ENCODE peak calls at places on chromosome 7, in six cellular contexts. W, P, M, L, A and E are unnamed samples.

GRCh38 chr7:155979994-155980393 is 167.7 kb upstream of the SHH start:
- DNase-seq in A (no peak), M (no peak), L (no peak), W (no peak), P (no peak), E (no peak)

GRCh38 chr7:95737828-95738505 is 34.4 kb upstream of the DYNC1I1 start:
- DNase-seq in W (no peak), A (no peak), P (no peak), M (no peak), L (no peak), E (peak)

GRCh38 chr7:28045592-28045991 is 135.0 kb downstream of the JAZF1 start:
- DNase-seq in M (no peak), L (no peak), W (no peak), P (no peak), A (no peak), E (no peak)

GRCh38 chr7:91083855-91084644 is 180.2 kb upstream of the FZD1 start:
- DNase-seq in P (no peak), A (no peak), W (no peak), M (no peak), L (no peak), E (peak)

GRCh38 chr7:42915356-42915755 is 3.5 kb upstream of the C7orf25 start:
- DNase-seq in M (no peak), L (no peak), A (no peak), P (no peak), W (no peak), E (peak)

GRCh38 chr7:19011212-19011611 is 106.2 kb downstream of the TWIST1 start:
- DNase-seq in P (no peak), A (no peak), M (no peak), L (no peak), W (no peak), E (peak)

GRCh38 chr7:820341-820740 is 11.9 kb upstream of the SUN1 start:
- DNase-seq in W (no peak), A (no peak), P (no peak), M (no peak), L (no peak), E (no peak)

GRCh38 chr7:727806-728460 is 852 bp upstream of the PRKAR1B start:
- DNase-seq in W (no peak), A (no peak), P (no peak), M (no peak), L (no peak), E (no peak)

GRCh38 chr7:29416906-29417305 is 146.7 kb upstream of the PRR15 start:
- DNase-seq in W (no peak), M (no peak), P (no peak), L (no peak), A (no peak), E (no peak)

GRCh38 chr7:75946207-75946855 is 31.4 kb downstream of the POR start:
- DNase-seq in P (no peak), L (no peak), A (no peak), W (no peak), M (no peak), E (peak)

GRCh38 chr7:94015538-94015937 is 11.4 kb upstream of the BET1 start:
- DNase-seq in P (no peak), M (no peak), A (no peak), W (no peak), L (no peak), E (no peak)

GRCh38 chr7:158316466-158317031 is 271.1 kb downstream of the PTPRN2 start:
- DNase-seq in L (no peak), W (no peak), P (no peak), M (no peak), A (no peak), E (no peak)

GRCh38 chr7:158582089-158582456 is 5.5 kb downstream of the PTPRN2 start:
- DNase-seq in M (no peak), L (no peak), A (no peak), P (no peak), W (no peak), E (no peak)

GRCh38 chr7:44145419-44145968 is 4.4 kb upstream of the MYL7 start:
- DNase-seq in P (no peak), L (no peak), A (peak), M (peak), W (no peak), E (no peak)

GRCh38 chr7:76047305-76047810 is 442 bp downstream of the STYXL1 start:
- DNase-seq in A (peak), L (no peak), W (no peak), M (no peak), P (peak), E (no peak)

GRCh38 chr7:108049962-108050361 is 47.0 kb upstream of the LAMB1 start:
- DNase-seq in P (no peak), A (no peak), W (no peak), M (no peak), L (no peak), E (no peak)

GRCh38 chr7:38756521-38756920 is 125.3 kb upstream of the AMPH start:
- DNase-seq in P (no peak), L (no peak), A (no peak), W (no peak), M (no peak), E (peak)

GRCh38 chr7:11473807-11474424 is 358.1 kb downstream of the THSD7A start:
- DNase-seq in M (no peak), P (no peak), L (no peak), W (no peak), A (no peak), E (no peak)

GRCh38 chr7:114825423-114825951 is 96.4 kb upstream of the MDFIC start:
- DNase-seq in A (peak), W (no peak), L (no peak), M (no peak), P (no peak), E (no peak)

GRCh38 chr7:94127026-94127425 is 122.9 kb upstream of the BET1 start:
- DNase-seq in A (no peak), W (no peak), L (no peak), P (no peak), M (no peak), E (no peak)

GRCh38 chr7:2716488-2716887 is 28.5 kb downstream of the AMZ1 start:
- DNase-seq in P (no peak), L (no peak), W (no peak), M (no peak), A (no peak), E (no peak)

GRCh38 chr7:80934286-80934685 is 15.4 kb upstream of the SEMA3C start:
- DNase-seq in W (no peak), A (no peak), P (no peak), L (no peak), M (no peak), E (no peak)

GRCh38 chr7:1812693-1813393 is 142.8 kb downstream of the ELFN1 start:
- DNase-seq in W (no peak), A (peak), M (no peak), P (no peak), L (no peak), E (no peak)

GRCh38 chr7:112854169-112854568 is 64.0 kb upstream of the TMEM168 start:
- DNase-seq in A (no peak), M (no peak), W (no peak), L (no peak), P (no peak), E (no peak)

GRCh38 chr7:47763063-47763974 is 181.4 kb upstream of the TNS3 start:
- DNase-seq in L (peak), A (peak), M (no peak), P (no peak), W (peak), E (peak)

GRCh38 chr7:156889089-156889488 is 3.9 kb downstream of the LMBR1 start:
- DNase-seq in A (no peak), W (no peak), P (no peak), L (no peak), M (no peak), E (no peak)

GRCh38 chr7:484365-485101 is 35.1 kb downstream of the PDGFA start:
- DNase-seq in M (no peak), A (peak), W (no peak), P (no peak), L (no peak), E (no peak)

GRCh38 chr7:70383947-70384475 is 747.9 kb upstream of the GALNT17 start:
- DNase-seq in W (no peak), M (no peak), A (no peak), L (no peak), P (no peak), E (no peak)

GRCh38 chr7:102042016-102042656 is 224.7 kb downstream of the CUX1 start:
- DNase-seq in W (peak), P (no peak), A (no peak), L (no peak), M (no peak), E (peak)

GRCh38 chr7:103524042-103524907 is 78.3 kb upstream of the SLC26A5 start:
- DNase-seq in P (no peak), W (no peak), M (no peak), A (peak), L (no peak), E (peak)

GRCh38 chr7:84248267-84248666 is 53.7 kb upstream of the SEMA3A start:
- DNase-seq in M (no peak), A (no peak), P (no peak), W (no peak), L (no peak), E (no peak)

GRCh38 chr7:6558837-6559236 is 7.6 kb upstream of the GRID2IP start:
- DNase-seq in A (peak), W (no peak), P (no peak), L (no peak), M (no peak), E (peak)

GRCh38 chr7:9149499-9150082 is 716.2 kb downstream of the NXPH1 start:
- DNase-seq in P (no peak), A (no peak), L (no peak), W (no peak), M (no peak), E (no peak)

GRCh38 chr7:151013728-151014497 is 10.4 kb downstream of the ATG9B start:
- DNase-seq in W (peak), M (peak), P (peak), L (no peak), A (peak), E (no peak)

GRCh38 chr7:44767912-44768662 is 19.4 kb downstream of the ZMIZ2 start:
- DNase-seq in W (no peak), L (no peak), P (peak), M (no peak), A (no peak), E (peak)

GRCh38 chr7:106166651-106167342 is 54.7 kb upstream of the SYPL1 start:
- DNase-seq in P (no peak), L (no peak), M (no peak), W (peak), A (peak), E (peak)

GRCh38 chr7:131105294-131105802 is 222.3 kb upstream of the MKLN1 start:
- DNase-seq in L (no peak), A (no peak), W (no peak), P (no peak), M (no peak), E (no peak)

GRCh38 chr7:80795174-80795573 is 123.7 kb downstream of the SEMA3C start:
- DNase-seq in W (no peak), A (no peak), M (no peak), L (no peak), P (no peak), E (peak)

GRCh38 chr7:91265693-91266066 is 1.4 kb downstream of the FZD1 start:
- DNase-seq in A (no peak), L (no peak), P (no peak), M (no peak), W (no peak), E (no peak)

GRCh38 chr7:76423666-76424412 is 911 bp upstream of the ZP3 start:
- DNase-seq in W (no peak), M (no peak), A (no peak), P (no peak), L (no peak), E (peak)